ENCODE peak calls at places on chromosomes 4 and X, in five cellular contexts. L is SK-N-SH, Y is A549, U is H1, J is HepG2. P is an unnamed sample.
A peak's percentile ranks its signal among the peaks of the same experiment; 100 is the strongest.

GRCh38 chr4:30116401-30116800 is 603.8 kb upstream of the PCDH7 start:
- DNase-seq in L (no peak), Y (no peak), U (no peak), J (no peak), P (no peak)

GRCh38 chrX:86887341-86887740 is 630.3 kb upstream of the KLHL4 start:
- DNase-seq in L (no peak), Y (no peak), U (no peak), J (no peak), P (no peak)

GRCh38 chr4:18318682-18319410 is 297.3 kb upstream of the LCORL start:
- DNase-seq in L (peak; percentile 80), Y (no peak), U (no peak), J (no peak), P (peak; percentile 91)

GRCh38 chrX:37509349-37509748 is 62.1 kb upstream of the LANCL3 start:
- DNase-seq in L (no peak), Y (no peak), U (no peak), J (no peak), P (peak; percentile 1)

GRCh38 chr4:86939737-86940141 is 4.9 kb downstream of the AFF1 start:
- DNase-seq in L (no peak), Y (no peak), U (no peak), J (no peak), P (peak; percentile 45)

GRCh38 chrX:83759872-83760271 is 101.1 kb upstream of the CYLC1 start:
- DNase-seq in L (peak; percentile 2), Y (no peak), U (no peak), J (peak; percentile 6), P (no peak)

GRCh38 chr4:57148831-57149230 is 38.6 kb upstream of the IGFBP7 start:
- DNase-seq in L (no peak), Y (no peak), U (no peak), J (no peak), P (no peak)

GRCh38 chr4:80266902-80267380 is 477 bp downstream of the FGF5 start:
- DNase-seq in L (peak; percentile 59), Y (no peak), U (no peak), J (no peak), P (peak; percentile 15)

GRCh38 chrX:39631275-39631674 is 466.5 kb downstream of the BCOR start:
- DNase-seq in L (no peak), Y (no peak), U (no peak), J (no peak), P (no peak)

GRCh38 chr4:23022032-23022431 is 329.3 kb downstream of the GBA3 start:
- DNase-seq in L (no peak), Y (peak; percentile 20), U (no peak), J (no peak), P (no peak)

GRCh38 chrX:139971394-139971749 is 6.1 kb upstream of the CXorf66 start:
- DNase-seq in L (no peak), Y (no peak), U (no peak), J (no peak), P (no peak)

GRCh38 chr4:1417522-1418390 is 11.5 kb upstream of the NKX1-1 start:
- DNase-seq in L (peak; percentile 30), Y (no peak), U (no peak), J (peak; percentile 29), P (no peak)

GRCh38 chr4:107997001-107997788 is 7.5 kb downstream of the HADH start:
- DNase-seq in L (no peak), Y (no peak), U (no peak), J (no peak), P (no peak)

GRCh38 chrX:18440835-18441234 is 15.4 kb downstream of the CDKL5 start:
- DNase-seq in L (no peak), Y (no peak), U (no peak), J (no peak), P (no peak)

GRCh38 chrX:119757979-119758681 is at the start of gene SOWAHD:
- DNase-seq in L (peak; percentile 63), Y (no peak), U (no peak), J (peak; percentile 50), P (no peak)

GRCh38 chrX:105658136-105658535 is 164.2 kb upstream of the NRK start:
- DNase-seq in L (no peak), Y (no peak), U (no peak), J (no peak), P (no peak)

GRCh38 chr4:123599920-123600394 is 203.4 kb downstream of the SPRY1 start:
- DNase-seq in L (peak; percentile 24), Y (no peak), U (peak; percentile 31), J (peak; percentile 98), P (peak; percentile 94)

GRCh38 chr4:33715996-33716395 is 2528.3 kb downstream of the ARAP2 start:
- DNase-seq in L (peak; percentile 5), Y (no peak), U (no peak), J (no peak), P (no peak)

GRCh38 chr4:5018096-5018495 is 1.2 kb downstream of the CYTL1 start:
- DNase-seq in L (no peak), Y (no peak), U (no peak), J (no peak), P (no peak)

GRCh38 chr4:24989327-24989726 is 41.4 kb downstream of the LGI2 start:
- DNase-seq in L (no peak), Y (no peak), U (no peak), J (no peak), P (no peak)

GRCh38 chr4:163111588-163111987 is 55.1 kb downstream of the NAF1 start:
- DNase-seq in L (peak; percentile 2), Y (no peak), U (no peak), J (no peak), P (peak; percentile 10)

GRCh38 chrX:11053351-11053750 is 57.8 kb upstream of the HCCS start:
- DNase-seq in L (no peak), Y (no peak), U (no peak), J (no peak), P (no peak)

GRCh38 chrX:11049976-11050375 is 61.2 kb upstream of the HCCS start:
- DNase-seq in L (no peak), Y (no peak), U (no peak), J (no peak), P (no peak)
- TF ChIP-seq MAX in L (no peak), Y (no peak), U (no peak), J (no peak), P (no peak)

GRCh38 chr4:99863-100262 is 24.4 kb upstream of the ZNF718 start:
- DNase-seq in L (no peak), Y (no peak), U (no peak), J (no peak), P (no peak)

DNA sequence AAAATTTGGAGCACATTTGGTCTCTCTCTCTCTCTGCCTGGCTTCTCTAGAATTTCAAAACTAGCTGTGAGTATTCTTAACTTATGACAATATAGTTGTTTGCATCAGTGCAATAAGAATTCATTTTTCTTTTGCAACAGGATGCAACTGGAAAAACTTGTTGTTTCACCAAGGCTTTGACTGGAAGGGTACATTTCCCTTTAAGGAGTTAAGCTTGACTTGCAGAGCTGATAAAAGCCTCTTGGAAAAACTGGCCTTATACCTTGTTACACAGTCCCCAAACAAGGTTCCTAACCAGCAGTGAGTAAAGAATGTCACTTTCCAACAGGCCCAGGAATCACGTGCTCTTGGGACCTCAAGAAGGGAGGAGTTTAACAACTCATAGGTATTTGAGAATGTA is 25.9 kb upstream of the ZNF718 start:
- DNase-seq in L (no peak), Y (no peak), U (no peak), J (no peak), P (no peak)
- H3K9me3 ChIP-seq in L (peaks cover 17% of the 10 kb centered on the region), Y (peaks cover 29% of the 10 kb centered on the region), U (peaks cover 48% of the 10 kb centered on the region), J (peaks cover 96% of the 10 kb centered on the region), P (peaks cover 6% of the 10 kb centered on the region)

GRCh38 chrX:114924423-114924822 is 93.0 kb downstream of the IL13RA2 start:
- DNase-seq in L (no peak), Y (no peak), U (no peak), J (no peak), P (no peak)
- H3K4me2 ChIP-seq in L (no peak overlapping the region), Y (no peak overlapping the region), U (no peak overlapping the region), J (no peak overlapping the region), P (no peak overlapping the region)

GRCh38 chrX:2638279-2638678 is 52.8 kb upstream of the CD99 start:
- DNase-seq in L (no peak), Y (no peak), U (no peak), J (no peak), P (no peak)
- TF ChIP-seq MAX in L (no peak), Y (no peak), U (no peak), J (no peak), P (no peak)

GRCh38 chrX:145003443-145003842 is 243.9 kb upstream of the SPANXN1 start:
- DNase-seq in L (no peak), Y (no peak), U (no peak), J (no peak), P (no peak)
- H3K9me3 ChIP-seq in L (no peaks in the 10 kb centered on the region), Y (no peaks in the 10 kb centered on the region), U (no peaks in the 10 kb centered on the region), J (peaks cover 60% of the 10 kb centered on the region), P (no peaks in the 10 kb centered on the region)

DNA sequence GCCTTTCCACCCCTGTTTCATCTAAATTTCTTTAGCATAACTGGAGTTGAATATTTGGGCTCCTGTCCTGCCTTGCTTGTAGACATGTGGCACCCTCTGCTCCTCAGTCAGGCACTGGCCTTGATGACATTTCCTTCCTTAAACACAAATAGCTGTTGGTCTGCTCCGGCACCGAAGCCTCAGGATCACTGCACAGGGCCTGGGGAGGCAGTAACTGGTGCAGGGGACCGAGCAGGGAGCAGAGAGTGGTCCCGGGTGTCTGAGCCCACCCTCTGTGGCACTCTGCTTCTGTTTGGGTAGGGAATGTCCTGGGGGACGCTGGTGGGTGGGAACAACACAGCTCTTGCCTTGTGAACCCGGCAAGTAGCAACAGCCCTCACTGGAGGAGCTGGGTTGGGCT is 13.6 kb downstream of the RGS12 start:
- DNase-seq in L (no peak), Y (no peak), U (no peak), J (no peak), P (no peak)
- H3K4me2 ChIP-seq in L (no peak overlapping the region), Y (no peak overlapping the region), U (no peak overlapping the region), J (no peak overlapping the region), P (peak overlapping the region; percentile 4)

GRCh38 chr4:53113433-53114215 is 251.5 kb downstream of the RASL11B start:
- DNase-seq in L (no peak), Y (no peak), U (no peak), J (no peak), P (no peak)

GRCh38 chr4:53119685-53120084 is 246.2 kb downstream of the SCFD2 start:
- DNase-seq in L (no peak), Y (no peak), U (no peak), J (peak; percentile 40), P (no peak)

GRCh38 chr4:53120801-53121200 is 245.1 kb downstream of the SCFD2 start:
- DNase-seq in L (no peak), Y (no peak), U (no peak), J (no peak), P (no peak)

GRCh38 chr4:53118676-53119075 is 247.2 kb downstream of the SCFD2 start:
- DNase-seq in L (no peak), Y (no peak), U (no peak), J (no peak), P (no peak)

DNA sequence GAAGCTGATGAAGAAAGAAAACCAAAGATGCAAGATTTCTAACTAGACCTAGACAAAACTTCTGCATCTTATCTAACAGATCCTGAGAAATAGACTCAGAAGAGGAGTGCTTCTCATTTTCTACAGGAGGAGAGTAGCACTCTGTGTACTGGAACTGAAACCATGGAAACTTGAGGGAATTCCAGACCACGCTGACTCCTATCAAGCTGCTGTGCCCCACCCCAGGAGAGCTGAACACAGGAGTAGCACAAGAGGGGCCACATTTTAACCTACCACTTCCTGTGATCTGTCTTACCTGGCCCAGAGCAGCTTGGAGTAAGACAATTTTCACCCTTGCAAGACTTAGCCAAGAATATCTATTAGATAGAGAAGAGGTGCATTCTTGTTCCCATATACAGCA is 248.9 kb downstream of the SCFD2 start:
- DNase-seq in L (no peak), Y (no peak), U (no peak), J (no peak), P (no peak)
- TF ChIP-seq MAX in L (no peak), Y (no peak), U (no peak), J (no peak), P (no peak)